ENCODE peak calls at places on chromosome 6, in nine cellular contexts. One of them, this sample, is unnamed.

GRCh38 chr6:170545405-170545804 is 7.7 kb downstream of the PSMB1 start:
- DNase-seq in mucosa of gallbladder: no peak
- DNase-seq in SK-N-SH: no peak
- DNase-seq in glutamatergic neuron: no peak
- DNase-seq in dorsolateral prefrontal cortex: no peak
- DNase-seq in mammary epithelial cell: no peak
- DNase-seq in A172: no peak
- DNase-seq in Right ventricle myocardium inferior: no peak
- DNase-seq in GM20000: no peak
- DNase-seq in this sample: no peak

GRCh38 chr6:142152731-142153130 is 5.7 kb downstream of the VTA1 start:
- DNase-seq in Right ventricle myocardium inferior: no peak
- DNase-seq in dorsolateral prefrontal cortex: no peak
- DNase-seq in GM20000: no peak
- DNase-seq in mammary epithelial cell: no peak
- DNase-seq in A172: no peak
- DNase-seq in SK-N-SH: no peak
- DNase-seq in glutamatergic neuron: no peak
- DNase-seq in mucosa of gallbladder: no peak
- DNase-seq in this sample: peak

GRCh38 chr6:110063864-110064263 is 85.8 kb downstream of the GPR6 start:
- DNase-seq in A172: no peak
- DNase-seq in GM20000: peak
- DNase-seq in glutamatergic neuron: no peak
- DNase-seq in SK-N-SH: no peak
- DNase-seq in Right ventricle myocardium inferior: no peak
- DNase-seq in dorsolateral prefrontal cortex: no peak
- DNase-seq in mammary epithelial cell: no peak
- DNase-seq in mucosa of gallbladder: no peak
- DNase-seq in this sample: no peak

GRCh38 chr6:166598441-166599138 is 12.1 kb upstream of the RAMACL start:
- DNase-seq in mammary epithelial cell: peak
- DNase-seq in A172: peak
- DNase-seq in GM20000: no peak
- DNase-seq in dorsolateral prefrontal cortex: no peak
- DNase-seq in SK-N-SH: no peak
- DNase-seq in mucosa of gallbladder: peak
- DNase-seq in glutamatergic neuron: no peak
- DNase-seq in Right ventricle myocardium inferior: no peak
- DNase-seq in this sample: no peak

GRCh38 chr6:5626727-5627426 is 365.6 kb downstream of the FARS2 start:
- DNase-seq in mucosa of gallbladder: no peak
- DNase-seq in glutamatergic neuron: no peak
- DNase-seq in Right ventricle myocardium inferior: no peak
- DNase-seq in GM20000: peak
- DNase-seq in SK-N-SH: no peak
- DNase-seq in dorsolateral prefrontal cortex: no peak
- DNase-seq in mammary epithelial cell: no peak
- DNase-seq in A172: no peak
- DNase-seq in this sample: no peak

GRCh38 chr6:56911847-56912246 is 43.1 kb upstream of the BEND6 start:
- DNase-seq in mucosa of gallbladder: no peak
- DNase-seq in Right ventricle myocardium inferior: no peak
- DNase-seq in dorsolateral prefrontal cortex: no peak
- DNase-seq in mammary epithelial cell: peak
- DNase-seq in SK-N-SH: no peak
- DNase-seq in A172: peak
- DNase-seq in GM20000: no peak
- DNase-seq in glutamatergic neuron: no peak
- DNase-seq in this sample: peak

GRCh38 chr6:25027221-25027916 is 91.6 kb upstream of the RIPOR2 start:
- DNase-seq in dorsolateral prefrontal cortex: no peak
- DNase-seq in GM20000: peak
- DNase-seq in glutamatergic neuron: no peak
- DNase-seq in Right ventricle myocardium inferior: no peak
- DNase-seq in mammary epithelial cell: no peak
- DNase-seq in A172: no peak
- DNase-seq in SK-N-SH: no peak
- DNase-seq in mucosa of gallbladder: peak
- DNase-seq in this sample: no peak

GRCh38 chr6:48754631-48755030 is 643.6 kb upstream of the PTCHD4 start:
- DNase-seq in glutamatergic neuron: no peak
- DNase-seq in mucosa of gallbladder: no peak
- DNase-seq in Right ventricle myocardium inferior: no peak
- DNase-seq in GM20000: no peak
- DNase-seq in mammary epithelial cell: no peak
- DNase-seq in A172: no peak
- DNase-seq in SK-N-SH: no peak
- DNase-seq in dorsolateral prefrontal cortex: no peak
- DNase-seq in this sample: no peak

GRCh38 chr6:13272131-13273046 is 55.9 kb downstream of the TBC1D7 start:
- DNase-seq in mammary epithelial cell: no peak
- DNase-seq in Right ventricle myocardium inferior: peak
- DNase-seq in dorsolateral prefrontal cortex: no peak
- DNase-seq in GM20000: peak
- DNase-seq in glutamatergic neuron: no peak
- DNase-seq in mucosa of gallbladder: peak
- DNase-seq in A172: no peak
- DNase-seq in SK-N-SH: no peak
- DNase-seq in this sample: no peak

GRCh38 chr6:30821862-30822784 is 62.2 kb upstream of the DDR1 start:
- DNase-seq in Right ventricle myocardium inferior: no peak
- DNase-seq in mucosa of gallbladder: no peak
- DNase-seq in GM20000: peak
- DNase-seq in SK-N-SH: peak
- DNase-seq in mammary epithelial cell: peak
- DNase-seq in A172: no peak
- DNase-seq in glutamatergic neuron: no peak
- DNase-seq in dorsolateral prefrontal cortex: no peak
- DNase-seq in this sample: peak

GRCh38 chr6:154606457-154606856 is 96.0 kb upstream of the CNKSR3 start:
- DNase-seq in Right ventricle myocardium inferior: no peak
- DNase-seq in SK-N-SH: no peak
- DNase-seq in mammary epithelial cell: peak
- DNase-seq in glutamatergic neuron: no peak
- DNase-seq in GM20000: peak
- DNase-seq in A172: peak
- DNase-seq in mucosa of gallbladder: no peak
- DNase-seq in dorsolateral prefrontal cortex: no peak
- DNase-seq in this sample: no peak

GRCh38 chr6:91697010-91697694 is 1110.3 kb upstream of the MAP3K7 start:
- DNase-seq in Right ventricle myocardium inferior: no peak
- DNase-seq in GM20000: no peak
- DNase-seq in A172: no peak
- DNase-seq in dorsolateral prefrontal cortex: no peak
- DNase-seq in SK-N-SH: no peak
- DNase-seq in mammary epithelial cell: peak
- DNase-seq in glutamatergic neuron: no peak
- DNase-seq in mucosa of gallbladder: no peak
- DNase-seq in this sample: peak

GRCh38 chr6:43773050-43773956 is 3.3 kb downstream of the VEGFA start:
- DNase-seq in GM20000: peak
- DNase-seq in glutamatergic neuron: no peak
- DNase-seq in mammary epithelial cell: peak
- DNase-seq in A172: peak
- DNase-seq in Right ventricle myocardium inferior: no peak
- DNase-seq in SK-N-SH: peak
- DNase-seq in mucosa of gallbladder: peak
- DNase-seq in dorsolateral prefrontal cortex: no peak
- DNase-seq in this sample: peak

GRCh38 chr6:33815854-33816253 is 12.1 kb upstream of the MLN start:
- DNase-seq in mucosa of gallbladder: no peak
- DNase-seq in GM20000: peak
- DNase-seq in A172: peak
- DNase-seq in mammary epithelial cell: no peak
- DNase-seq in Right ventricle myocardium inferior: no peak
- DNase-seq in SK-N-SH: peak
- DNase-seq in dorsolateral prefrontal cortex: peak
- DNase-seq in glutamatergic neuron: peak
- DNase-seq in this sample: no peak

This sample was measured in foreskin keratinocyte.